ENCODE peak calls at places on chromosomes 5 and 9, in four cellular contexts. One of them, this sample, is unnamed.

GRCh38 chr5:31122998-31123950 is 70.2 kb upstream of the CDH6 start:
- DNase-seq in lower lobe of right lung: no peak
- DNase-seq in PC-9: no peak
- DNase-seq in left ventricle myocardium inferior: no peak
- DNase-seq in this sample: no peak

GRCh38 chr5:3009605-3010004 is 258.1 kb upstream of the IRX2 start:
- DNase-seq in left ventricle myocardium inferior: no peak
- DNase-seq in PC-9: no peak
- DNase-seq in lower lobe of right lung: no peak
- DNase-seq in this sample: no peak

GRCh38 chr9:120928720-120929389 is 2.3 kb upstream of the TRAF1 start:
- DNase-seq in PC-9: no peak
- DNase-seq in lower lobe of right lung: peak
- DNase-seq in left ventricle myocardium inferior: peak
- DNase-seq in this sample: no peak

GRCh38 chr5:553874-554273 is 29.6 kb upstream of the SLC9A3 start:
- DNase-seq in left ventricle myocardium inferior: no peak
- DNase-seq in PC-9: peak
- DNase-seq in lower lobe of right lung: no peak
- DNase-seq in this sample: no peak

GRCh38 chr5:139246394-139246793 is 47.1 kb upstream of the MATR3 start:
- DNase-seq in PC-9: no peak
- DNase-seq in left ventricle myocardium inferior: no peak
- DNase-seq in lower lobe of right lung: peak
- DNase-seq in this sample: peak

GRCh38 chr5:71651554-71651953 is 64.4 kb downstream of the MCCC2 start:
- DNase-seq in lower lobe of right lung: no peak
- DNase-seq in PC-9: no peak
- DNase-seq in left ventricle myocardium inferior: no peak
- DNase-seq in this sample: no peak

GRCh38 chr5:29939988-29940387 is 1253.5 kb upstream of the CDH6 start:
- DNase-seq in left ventricle myocardium inferior: no peak
- DNase-seq in lower lobe of right lung: no peak
- DNase-seq in PC-9: no peak
- DNase-seq in this sample: no peak

GRCh38 chr5:96228449-96228848 is 204.6 kb downstream of the PCSK1 start:
- DNase-seq in PC-9: no peak
- DNase-seq in lower lobe of right lung: no peak
- DNase-seq in left ventricle myocardium inferior: no peak
- DNase-seq in this sample: no peak

GRCh38 chr5:54581831-54582548 is 64.4 kb downstream of the SNX18 start:
- DNase-seq in PC-9: no peak
- DNase-seq in left ventricle myocardium inferior: no peak
- DNase-seq in lower lobe of right lung: no peak
- DNase-seq in this sample: no peak

GRCh38 chr9:137310190-137311052 is 8.3 kb upstream of the NRARP start:
- DNase-seq in lower lobe of right lung: peak
- DNase-seq in left ventricle myocardium inferior: peak
- DNase-seq in PC-9: peak
- DNase-seq in this sample: no peak

GRCh38 chr5:127878174-127878750 is 175.1 kb downstream of the CCDC192 start:
- DNase-seq in left ventricle myocardium inferior: peak
- DNase-seq in lower lobe of right lung: no peak
- DNase-seq in PC-9: no peak
- DNase-seq in this sample: peak

GRCh38 chr5:442335-443238 is at the start of gene EXOC3:
- DNase-seq in PC-9: peak
- DNase-seq in lower lobe of right lung: peak
- DNase-seq in left ventricle myocardium inferior: peak
- DNase-seq in this sample: peak

GRCh38 chr9:132562313-132562588 is 20.2 kb upstream of the BARHL1 start:
- DNase-seq in PC-9: no peak
- DNase-seq in lower lobe of right lung: no peak
- DNase-seq in left ventricle myocardium inferior: no peak
- DNase-seq in this sample: no peak

GRCh38 chr5:77881528-77881927 is 105.4 kb upstream of the TBCA start:
- DNase-seq in lower lobe of right lung: no peak
- DNase-seq in PC-9: no peak
- DNase-seq in left ventricle myocardium inferior: no peak
- DNase-seq in this sample: peak

GRCh38 chr5:71832812-71833456 is 113.9 kb downstream of the CARTPT start:
- DNase-seq in PC-9: no peak
- DNase-seq in lower lobe of right lung: no peak
- DNase-seq in left ventricle myocardium inferior: no peak
- DNase-seq in this sample: no peak

GRCh38 chr5:143453722-143454121 is 50.2 kb upstream of the NR3C1 start:
- DNase-seq in lower lobe of right lung: no peak
- DNase-seq in left ventricle myocardium inferior: no peak
- DNase-seq in PC-9: no peak
- DNase-seq in this sample: no peak